ENCODE peak calls at places on chromosomes 4 and X, in nine cellular contexts. T is stomach; P is NCI-H748 treated with DMSO at 0.1 percent for 48 hours; R is activated CD4-positive, CD25-positive, alpha-beta regulatory T cell treated with anti-CD3 and anti-CD28 coated beads, Interleukin-2, amount 50 U/mL, for 16 hours; D is dermis microvascular lymphatic vessel endothelial cell; Y is GM04504; F is uterus; C is DMS79; U is CD8-positive, alpha-beta memory T cell. V is an unnamed sample.
A peak's percentile ranks its signal among the peaks of the same experiment; 100 is the strongest.

GRCh38 chr4:6944311-6945051 is 34.9 kb downstream of the TBC1D14 start:
- DNase-seq in T (no peak), P (no peak), R (no peak), D (peak; percentile 21), Y (no peak), F (no peak), C (no peak), U (no peak), V (no peak)

GRCh38 chrX:37986893-37987292 is 19.5 kb upstream of the SYTL5 start:
- DNase-seq in T (no peak), P (no peak), R (no peak), D (no peak), Y (no peak), F (no peak), C (no peak), U (no peak), V (no peak)

GRCh38 chrX:2696698-2697215 is 5.7 kb downstream of the CD99 start:
- DNase-seq in T (no peak), P (no peak), R (peak; percentile 40), D (peak; percentile 93), Y (peak; percentile 71), F (no peak), C (no peak), U (peak; percentile 78), V (peak; percentile 21)

GRCh38 chr4:118817178-118817930 is 18.6 kb downstream of the SEC24D start:
- DNase-seq in T (no peak), P (no peak), R (no peak), D (no peak), Y (no peak), F (no peak), C (no peak), U (no peak), V (no peak)

GRCh38 chrX:68732906-68733493 is 85.5 kb downstream of the STARD8 start:
- DNase-seq in T (peak; percentile 71), P (no peak), R (peak; percentile 13), D (peak; percentile 41), Y (peak; percentile 21), F (no peak), C (no peak), U (peak; percentile 62), V (peak; percentile 22)

GRCh38 chr4:158254328-158254727 is 44.0 kb downstream of the TMEM144 start:
- DNase-seq in T (no peak), P (no peak), R (no peak), D (no peak), Y (no peak), F (no peak), C (no peak), U (no peak), V (no peak)

GRCh38 chr4:169956441-169956840 is 69.8 kb downstream of the MFAP3L start:
- DNase-seq in T (no peak), P (no peak), R (no peak), D (no peak), Y (peak; percentile 32), F (no peak), C (no peak), U (no peak), V (no peak)

GRCh38 chrX:101417981-101418841 is 10.2 kb downstream of the HNRNPH2 start:
- DNase-seq in T (peak; percentile 58), P (no peak), R (no peak), D (peak; percentile 59), Y (no peak), F (peak; percentile 54), C (peak; percentile 8), U (peak; percentile 61), V (peak; percentile 13)

GRCh38 chrX:119236599-119237525 is 777 bp downstream of the PGRMC1 start:
- DNase-seq in T (peak; percentile 32), P (peak; percentile 38), R (no peak), D (peak; percentile 61), Y (no peak), F (peak; percentile 36), C (no peak), U (peak; percentile 49), V (peak; percentile 8)

GRCh38 chr4:185115827-185116232 is 27.2 kb upstream of the SLC25A4 start:
- DNase-seq in T (peak; percentile 82), P (no peak), R (no peak), D (peak; percentile 25), Y (peak; percentile 10), F (peak; percentile 73), C (no peak), U (no peak), V (no peak)

GRCh38 chrX:13764284-13764683 is 29.7 kb downstream of the OFD1 start:
- DNase-seq in T (no peak), P (no peak), R (no peak), D (no peak), Y (no peak), F (no peak), C (no peak), U (no peak), V (no peak)

GRCh38 chr4:139282375-139283075 is 2.5 kb upstream of the MGARP start:
- DNase-seq in T (no peak), P (no peak), R (no peak), D (no peak), Y (no peak), F (no peak), C (no peak), U (no peak), V (no peak)

GRCh38 chr4:140152015-140152703 is 1.8 kb downstream of the MAML3 start:
- DNase-seq in T (peak; percentile 79), P (no peak), R (peak; percentile 46), D (no peak), Y (no peak), F (peak; percentile 68), C (peak; percentile 41), U (peak; percentile 82), V (peak; percentile 74)

GRCh38 chr4:158729716-158730559 is 6.7 kb upstream of the PPID start:
- DNase-seq in T (peak; percentile 68), P (no peak), R (peak; percentile 6), D (peak; percentile 80), Y (no peak), F (peak; percentile 53), C (no peak), U (peak; percentile 64), V (peak; percentile 6)

GRCh38 chr4:80201326-80202151 is 4.2 kb downstream of the PRDM8 start:
- DNase-seq in T (no peak), P (no peak), R (peak; percentile 33), D (peak; percentile 78), Y (no peak), F (peak; percentile 70), C (no peak), U (peak; percentile 88), V (peak; percentile 35)

GRCh38 chrX:138925330-138925729 is 213.8 kb upstream of the FGF13 start:
- DNase-seq in T (no peak), P (no peak), R (no peak), D (peak; percentile 6), Y (peak; percentile 86), F (no peak), C (no peak), U (no peak), V (no peak)

GRCh38 chr4:29581469-29581868 is 1138.7 kb upstream of the PCDH7 start:
- DNase-seq in T (no peak), P (no peak), R (no peak), D (no peak), Y (no peak), F (peak; percentile 28), C (no peak), U (no peak), V (no peak)

GRCh38 chrX:11619426-11619825 is 46.3 kb downstream of the ARHGAP6 start:
- DNase-seq in T (no peak), P (no peak), R (no peak), D (no peak), Y (peak; percentile 3), F (peak; percentile 21), C (no peak), U (no peak), V (no peak)

GRCh38 chrX:132622130-132622529 is 133.3 kb upstream of the MBNL3 start:
- DNase-seq in T (no peak), P (no peak), R (no peak), D (peak; percentile 19), Y (no peak), F (no peak), C (no peak), U (no peak), V (peak; percentile 11)

GRCh38 chrX:53022381-53022780 is 26.2 kb upstream of the GPR173 start:
- DNase-seq in T (no peak), P (no peak), R (no peak), D (no peak), Y (no peak), F (no peak), C (no peak), U (no peak), V (no peak)

GRCh38 chr4:37726666-37727065 is 40.5 kb upstream of the RELL1 start:
- DNase-seq in T (no peak), P (no peak), R (no peak), D (no peak), Y (no peak), F (no peak), C (no peak), U (no peak), V (no peak)

GRCh38 chrX:148658115-148658725 is 157.8 kb downstream of the AFF2 start:
- DNase-seq in T (no peak), P (no peak), R (no peak), D (no peak), Y (no peak), F (no peak), C (no peak), U (no peak), V (no peak)

GRCh38 chrX:24728530-24728929 is 34.8 kb downstream of the POLA1 start:
- DNase-seq in T (no peak), P (no peak), R (no peak), D (peak; percentile 1), Y (no peak), F (no peak), C (no peak), U (no peak), V (no peak)

GRCh38 chr4:140052050-140052449 is 101.9 kb downstream of the MAML3 start:
- DNase-seq in T (peak; percentile 60), P (no peak), R (no peak), D (peak; percentile 73), Y (peak; percentile 23), F (peak; percentile 38), C (no peak), U (no peak), V (peak; percentile 53)

GRCh38 chr4:153234923-153235322 is 30.7 kb downstream of the TRIM2 start:
- DNase-seq in T (no peak), P (no peak), R (no peak), D (peak; percentile 31), Y (no peak), F (no peak), C (no peak), U (no peak), V (no peak)

GRCh38 chrX:110734894-110735541 is 60.6 kb downstream of the CHRDL1 start:
- DNase-seq in T (no peak), P (no peak), R (no peak), D (no peak), Y (peak; percentile 53), F (no peak), C (no peak), U (no peak), V (no peak)

GRCh38 chr4:2277956-2278355 is 16.0 kb upstream of the MXD4 start:
- DNase-seq in T (no peak), P (no peak), R (no peak), D (no peak), Y (no peak), F (no peak), C (no peak), U (no peak), V (no peak)

GRCh38 chr4:4424499-4425115 is 37.7 kb downstream of the NSG1 start:
- DNase-seq in T (no peak), P (no peak), R (no peak), D (no peak), Y (no peak), F (no peak), C (no peak), U (no peak), V (no peak)

GRCh38 chr4:26522478-26522877 is 32.2 kb upstream of the CCKAR start:
- DNase-seq in T (no peak), P (no peak), R (no peak), D (no peak), Y (peak; percentile 32), F (no peak), C (no peak), U (no peak), V (no peak)

GRCh38 chrX:124902953-124903352 is 416.7 kb upstream of the TEX13C start:
- DNase-seq in T (no peak), P (no peak), R (no peak), D (no peak), Y (no peak), F (no peak), C (no peak), U (no peak), V (no peak)

GRCh38 chrX:110448459-110448858 is 89.8 kb downstream of the RTL9 start:
- DNase-seq in T (no peak), P (no peak), R (no peak), D (no peak), Y (no peak), F (no peak), C (no peak), U (no peak), V (no peak)

V was measured in T-helper 2 cell.